ENCODE peak calls at places on chromosomes 1 and 21, in ten cellular contexts. One of them, this sample, is unnamed.

GRCh38 chr21:44699502-44700001 is 2.6 kb downstream of the KRTAP10-12 start:
- DNase-seq in Peyer's patch: no peak
- DNase-seq in GM23338: no peak
- DNase-seq in activated CD8-positive, alpha-beta T cell treated with anti-CD3 and anti-CD28 coated beads for 36 hours: no peak
- DNase-seq in left ventricle myocardium inferior: no peak
- DNase-seq in astrocyte of the cerebellum: no peak
- DNase-seq in lung: peak; percentile 22
- DNase-seq in omental fat pad: no peak
- DNase-seq in hepatocyte: no peak
- DNase-seq in transverse colon: no peak
- DNase-seq in this sample: no peak

GRCh38 chr1:20061866-20062265 is 8.1 kb upstream of the PLA2G5 start:
- DNase-seq in Peyer's patch: no peak
- DNase-seq in GM23338: no peak
- DNase-seq in activated CD8-positive, alpha-beta T cell treated with anti-CD3 and anti-CD28 coated beads for 36 hours: no peak
- DNase-seq in left ventricle myocardium inferior: no peak
- DNase-seq in astrocyte of the cerebellum: no peak
- DNase-seq in lung: peak; percentile 19
- DNase-seq in omental fat pad: no peak
- DNase-seq in hepatocyte: no peak
- DNase-seq in transverse colon: no peak
- DNase-seq in this sample: no peak

GRCh38 chr21:33380483-33380998 is 22.7 kb upstream of the IFNGR2 start:
- DNase-seq in Peyer's patch: peak; percentile 88
- DNase-seq in GM23338: peak; percentile 17
- DNase-seq in activated CD8-positive, alpha-beta T cell treated with anti-CD3 and anti-CD28 coated beads for 36 hours: peak; percentile 99
- DNase-seq in left ventricle myocardium inferior: peak; percentile 90
- DNase-seq in astrocyte of the cerebellum: peak; percentile 76
- DNase-seq in lung: peak; percentile 92
- DNase-seq in omental fat pad: peak; percentile 92
- DNase-seq in hepatocyte: peak; percentile 88
- DNase-seq in transverse colon: peak; percentile 90
- DNase-seq in this sample: peak; percentile 93

GRCh38 chr1:10788592-10789006 is 7.8 kb downstream of the CASZ1 start:
- DNase-seq in Peyer's patch: peak; percentile 68
- DNase-seq in GM23338: peak; percentile 54
- DNase-seq in activated CD8-positive, alpha-beta T cell treated with anti-CD3 and anti-CD28 coated beads for 36 hours: no peak
- DNase-seq in left ventricle myocardium inferior: peak; percentile 71
- DNase-seq in astrocyte of the cerebellum: no peak
- DNase-seq in lung: no peak
- DNase-seq in omental fat pad: no peak
- DNase-seq in hepatocyte: peak; percentile 32
- DNase-seq in transverse colon: peak; percentile 34
- DNase-seq in this sample: no peak

GRCh38 chr1:91796390-91796654 is 89.6 kb downstream of the TGFBR3 start:
- DNase-seq in Peyer's patch: no peak
- DNase-seq in GM23338: no peak
- DNase-seq in activated CD8-positive, alpha-beta T cell treated with anti-CD3 and anti-CD28 coated beads for 36 hours: no peak
- DNase-seq in left ventricle myocardium inferior: no peak
- DNase-seq in astrocyte of the cerebellum: no peak
- DNase-seq in lung: no peak
- DNase-seq in omental fat pad: no peak
- DNase-seq in hepatocyte: no peak
- DNase-seq in transverse colon: no peak
- DNase-seq in this sample: no peak

GRCh38 chr1:67835663-67836452 is 2.6 kb upstream of the GNG12 start:
- DNase-seq in Peyer's patch: no peak
- DNase-seq in GM23338: no peak
- DNase-seq in activated CD8-positive, alpha-beta T cell treated with anti-CD3 and anti-CD28 coated beads for 36 hours: no peak
- DNase-seq in left ventricle myocardium inferior: no peak
- DNase-seq in astrocyte of the cerebellum: no peak
- DNase-seq in lung: no peak
- DNase-seq in omental fat pad: no peak
- DNase-seq in hepatocyte: no peak
- DNase-seq in transverse colon: no peak
- DNase-seq in this sample: no peak

GRCh38 chr1:183205196-183205781 is 19.2 kb downstream of the LAMC2 start:
- DNase-seq in Peyer's patch: no peak
- DNase-seq in GM23338: no peak
- DNase-seq in activated CD8-positive, alpha-beta T cell treated with anti-CD3 and anti-CD28 coated beads for 36 hours: no peak
- DNase-seq in left ventricle myocardium inferior: no peak
- DNase-seq in astrocyte of the cerebellum: no peak
- DNase-seq in lung: no peak
- DNase-seq in omental fat pad: no peak
- DNase-seq in hepatocyte: no peak
- DNase-seq in transverse colon: no peak
- DNase-seq in this sample: no peak

GRCh38 chr1:245856944-245857531 is 650.0 kb downstream of the SMYD3 start:
- DNase-seq in Peyer's patch: no peak
- DNase-seq in GM23338: no peak
- DNase-seq in activated CD8-positive, alpha-beta T cell treated with anti-CD3 and anti-CD28 coated beads for 36 hours: no peak
- DNase-seq in left ventricle myocardium inferior: no peak
- DNase-seq in astrocyte of the cerebellum: peak; percentile 51
- DNase-seq in lung: no peak
- DNase-seq in omental fat pad: no peak
- DNase-seq in hepatocyte: no peak
- DNase-seq in transverse colon: no peak
- DNase-seq in this sample: no peak

GRCh38 chr1:12174789-12175455 is 8.1 kb downstream of the TNFRSF1B start:
- DNase-seq in Peyer's patch: peak; percentile 53
- DNase-seq in GM23338: no peak
- DNase-seq in activated CD8-positive, alpha-beta T cell treated with anti-CD3 and anti-CD28 coated beads for 36 hours: no peak
- DNase-seq in left ventricle myocardium inferior: peak; percentile 85
- DNase-seq in astrocyte of the cerebellum: no peak
- DNase-seq in lung: no peak
- DNase-seq in omental fat pad: no peak
- DNase-seq in hepatocyte: no peak
- DNase-seq in transverse colon: no peak
- DNase-seq in this sample: no peak

GRCh38 chr1:15090373-15090772 is 63.2 kb upstream of the TMEM51 start:
- DNase-seq in Peyer's patch: peak; percentile 89
- DNase-seq in GM23338: peak; percentile 93
- DNase-seq in activated CD8-positive, alpha-beta T cell treated with anti-CD3 and anti-CD28 coated beads for 36 hours: peak; percentile 54
- DNase-seq in left ventricle myocardium inferior: no peak
- DNase-seq in astrocyte of the cerebellum: no peak
- DNase-seq in lung: peak; percentile 91
- DNase-seq in omental fat pad: no peak
- DNase-seq in hepatocyte: peak; percentile 91
- DNase-seq in transverse colon: peak; percentile 88
- DNase-seq in this sample: peak; percentile 35

GRCh38 chr1:44294588-44295007 is 60.5 kb downstream of the ERI3 start:
- DNase-seq in Peyer's patch: peak; percentile 61
- DNase-seq in GM23338: peak; percentile 79
- DNase-seq in activated CD8-positive, alpha-beta T cell treated with anti-CD3 and anti-CD28 coated beads for 36 hours: no peak
- DNase-seq in left ventricle myocardium inferior: no peak
- DNase-seq in astrocyte of the cerebellum: peak; percentile 86
- DNase-seq in lung: peak; percentile 31
- DNase-seq in omental fat pad: no peak
- DNase-seq in hepatocyte: peak; percentile 36
- DNase-seq in transverse colon: peak; percentile 64
- DNase-seq in this sample: no peak

GRCh38 chr1:74790453-74790852 is 57.5 kb downstream of the TYW3 start:
- DNase-seq in Peyer's patch: no peak
- DNase-seq in GM23338: no peak
- DNase-seq in activated CD8-positive, alpha-beta T cell treated with anti-CD3 and anti-CD28 coated beads for 36 hours: no peak
- DNase-seq in left ventricle myocardium inferior: no peak
- DNase-seq in astrocyte of the cerebellum: no peak
- DNase-seq in lung: no peak
- DNase-seq in omental fat pad: no peak
- DNase-seq in hepatocyte: no peak
- DNase-seq in transverse colon: no peak
- DNase-seq in this sample: peak; percentile 42

GRCh38 chr1:48500541-48501440 is 28.8 kb upstream of the SPATA6 start:
- DNase-seq in Peyer's patch: no peak
- DNase-seq in GM23338: peak; percentile 19
- DNase-seq in activated CD8-positive, alpha-beta T cell treated with anti-CD3 and anti-CD28 coated beads for 36 hours: no peak
- DNase-seq in left ventricle myocardium inferior: no peak
- DNase-seq in astrocyte of the cerebellum: no peak
- DNase-seq in lung: no peak
- DNase-seq in omental fat pad: no peak
- DNase-seq in hepatocyte: no peak
- DNase-seq in transverse colon: no peak
- DNase-seq in this sample: no peak

GRCh38 chr1:27049607-27050006 is 37.0 kb upstream of the TENT5B start:
- DNase-seq in Peyer's patch: no peak
- DNase-seq in GM23338: peak; percentile 86
- DNase-seq in activated CD8-positive, alpha-beta T cell treated with anti-CD3 and anti-CD28 coated beads for 36 hours: peak; percentile 27
- DNase-seq in left ventricle myocardium inferior: no peak
- DNase-seq in astrocyte of the cerebellum: no peak
- DNase-seq in lung: no peak
- DNase-seq in omental fat pad: no peak
- DNase-seq in hepatocyte: no peak
- DNase-seq in transverse colon: no peak
- DNase-seq in this sample: no peak

GRCh38 chr1:20528221-20528620 is 20.3 kb upstream of the MUL1 start:
- DNase-seq in Peyer's patch: no peak
- DNase-seq in GM23338: peak; percentile 21
- DNase-seq in activated CD8-positive, alpha-beta T cell treated with anti-CD3 and anti-CD28 coated beads for 36 hours: no peak
- DNase-seq in left ventricle myocardium inferior: no peak
- DNase-seq in astrocyte of the cerebellum: no peak
- DNase-seq in lung: no peak
- DNase-seq in omental fat pad: no peak
- DNase-seq in hepatocyte: no peak
- DNase-seq in transverse colon: no peak
- DNase-seq in this sample: no peak

GRCh38 chr1:59139396-59139795 is 157.5 kb upstream of the FGGY start:
- DNase-seq in Peyer's patch: no peak
- DNase-seq in GM23338: no peak
- DNase-seq in activated CD8-positive, alpha-beta T cell treated with anti-CD3 and anti-CD28 coated beads for 36 hours: no peak
- DNase-seq in left ventricle myocardium inferior: peak; percentile 41
- DNase-seq in astrocyte of the cerebellum: no peak
- DNase-seq in lung: no peak
- DNase-seq in omental fat pad: no peak
- DNase-seq in hepatocyte: peak; percentile 73
- DNase-seq in transverse colon: no peak
- DNase-seq in this sample: no peak

DNA sequence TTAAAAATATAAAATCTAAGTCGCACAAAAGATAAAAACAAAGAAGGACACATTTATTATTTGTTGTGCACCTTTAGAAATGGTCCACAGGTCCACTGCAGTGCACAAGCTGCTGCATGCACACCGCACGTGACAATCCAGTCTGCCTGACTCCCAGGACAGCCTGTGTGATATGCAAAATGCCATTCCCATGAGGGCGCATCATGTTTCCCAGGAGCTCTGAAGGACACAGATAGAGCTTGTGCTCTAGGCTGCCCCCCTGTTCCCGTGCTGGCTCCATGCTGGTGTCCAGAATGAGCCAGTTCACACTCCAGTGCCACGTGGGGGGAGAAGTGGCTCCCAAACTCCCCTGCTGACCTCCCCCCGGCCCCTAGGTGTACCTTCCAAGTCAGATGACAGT is 26.5 kb downstream of the RAB7B start:
- DNase-seq in Peyer's patch: no peak
- DNase-seq in GM23338: peak; percentile 41
- DNase-seq in activated CD8-positive, alpha-beta T cell treated with anti-CD3 and anti-CD28 coated beads for 36 hours: no peak
- DNase-seq in left ventricle myocardium inferior: peak; percentile 77
- DNase-seq in astrocyte of the cerebellum: no peak
- DNase-seq in lung: no peak
- DNase-seq in omental fat pad: peak; percentile 12
- DNase-seq in hepatocyte: peak; percentile 64
- DNase-seq in transverse colon: no peak
- DNase-seq in this sample: no peak
- TF ChIP-seq CTCF in Peyer's patch: no peak
- TF ChIP-seq CTCF in GM23338: no peak
- TF ChIP-seq CTCF in activated CD8-positive, alpha-beta T cell treated with anti-CD3 and anti-CD28 coated beads for 36 hours: no peak
- TF ChIP-seq CTCF in left ventricle myocardium inferior: no peak
- TF ChIP-seq CTCF in astrocyte of the cerebellum: no peak
- TF ChIP-seq CTCF in lung: no peak
- TF ChIP-seq CTCF in omental fat pad: no peak
- TF ChIP-seq CTCF in hepatocyte: no peak
- TF ChIP-seq CTCF in transverse colon: no peak
- TF ChIP-seq CTCF in this sample: no peak

DNA sequence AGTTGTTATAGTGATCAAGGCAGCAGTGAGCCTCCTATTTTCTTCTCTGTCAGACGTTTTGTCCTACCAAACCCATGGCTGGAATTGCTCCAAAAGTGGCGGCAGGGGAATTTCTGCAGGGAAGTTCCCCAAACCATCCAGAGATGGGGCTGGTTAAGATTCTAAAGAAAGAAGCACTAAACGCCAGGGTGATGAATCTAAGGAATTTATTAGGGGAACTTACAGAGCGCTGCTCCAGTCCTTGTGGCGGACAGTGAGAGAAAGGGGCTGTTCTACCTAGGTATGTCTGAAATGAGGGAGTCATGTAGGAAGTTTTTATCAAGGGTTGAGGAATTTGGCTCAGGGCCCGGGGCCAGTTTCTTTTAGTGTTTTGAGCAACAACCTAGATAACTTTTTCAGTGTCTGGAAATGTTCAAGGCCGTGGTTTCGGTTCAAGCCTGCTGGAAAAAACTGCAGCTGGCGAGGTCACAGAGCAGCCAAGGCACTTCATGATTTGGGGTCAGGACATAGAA is 222.4 kb upstream of the B3GALT2 start:
- DNase-seq in Peyer's patch: peak; percentile 58
- DNase-seq in GM23338: peak; percentile 24
- DNase-seq in activated CD8-positive, alpha-beta T cell treated with anti-CD3 and anti-CD28 coated beads for 36 hours: no peak
- DNase-seq in left ventricle myocardium inferior: peak; percentile 82
- DNase-seq in astrocyte of the cerebellum: peak; percentile 64
- DNase-seq in lung: peak; percentile 66
- DNase-seq in omental fat pad: peak; percentile 51
- DNase-seq in hepatocyte: peak; percentile 79
- DNase-seq in transverse colon: peak; percentile 40
- DNase-seq in this sample: peak; percentile 45
- TF ChIP-seq CTCF in Peyer's patch: no peak
- TF ChIP-seq CTCF in GM23338: no peak
- TF ChIP-seq CTCF in activated CD8-positive, alpha-beta T cell treated with anti-CD3 and anti-CD28 coated beads for 36 hours: no peak
- TF ChIP-seq CTCF in left ventricle myocardium inferior: no peak
- TF ChIP-seq CTCF in astrocyte of the cerebellum: no peak
- TF ChIP-seq CTCF in lung: no peak
- TF ChIP-seq CTCF in omental fat pad: no peak
- TF ChIP-seq CTCF in hepatocyte: no peak
- TF ChIP-seq CTCF in transverse colon: no peak
- TF ChIP-seq CTCF in this sample: no peak

DNA sequence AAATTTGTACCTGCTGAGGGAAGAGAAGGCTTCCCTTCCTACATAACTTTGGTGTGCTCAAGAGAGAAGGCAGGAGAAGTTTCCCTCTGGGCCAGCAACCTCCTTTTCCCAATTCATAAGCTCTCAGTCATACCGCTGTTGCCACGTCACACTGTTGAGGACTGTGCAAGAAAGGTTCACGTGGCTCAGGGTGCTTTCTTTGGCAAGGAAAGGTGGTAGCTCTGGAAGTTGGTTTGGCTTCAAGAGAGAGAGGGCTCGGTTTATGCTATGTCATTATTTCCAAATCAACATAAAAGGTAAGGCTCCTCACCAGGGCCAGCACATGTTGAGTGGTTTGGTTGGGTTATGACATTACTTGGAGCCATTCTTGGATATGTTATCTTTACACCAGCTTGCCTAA is 77.3 kb downstream of the TNFSF18 start:
- DNase-seq in Peyer's patch: no peak
- DNase-seq in GM23338: no peak
- DNase-seq in activated CD8-positive, alpha-beta T cell treated with anti-CD3 and anti-CD28 coated beads for 36 hours: no peak
- DNase-seq in left ventricle myocardium inferior: no peak
- DNase-seq in astrocyte of the cerebellum: no peak
- DNase-seq in lung: no peak
- DNase-seq in omental fat pad: no peak
- DNase-seq in hepatocyte: no peak
- DNase-seq in transverse colon: no peak
- DNase-seq in this sample: no peak
- TF ChIP-seq CTCF in Peyer's patch: no peak
- TF ChIP-seq CTCF in GM23338: no peak
- TF ChIP-seq CTCF in activated CD8-positive, alpha-beta T cell treated with anti-CD3 and anti-CD28 coated beads for 36 hours: no peak
- TF ChIP-seq CTCF in left ventricle myocardium inferior: no peak
- TF ChIP-seq CTCF in astrocyte of the cerebellum: no peak
- TF ChIP-seq CTCF in lung: no peak
- TF ChIP-seq CTCF in omental fat pad: no peak
- TF ChIP-seq CTCF in hepatocyte: no peak
- TF ChIP-seq CTCF in transverse colon: no peak
- TF ChIP-seq CTCF in this sample: no peak

GRCh38 chr1:17919525-17920439 is 164.6 kb downstream of the ACTL8 start:
- DNase-seq in Peyer's patch: no peak
- DNase-seq in GM23338: peak; percentile 81
- DNase-seq in activated CD8-positive, alpha-beta T cell treated with anti-CD3 and anti-CD28 coated beads for 36 hours: peak; percentile 23
- DNase-seq in left ventricle myocardium inferior: no peak
- DNase-seq in astrocyte of the cerebellum: peak; percentile 36
- DNase-seq in lung: no peak
- DNase-seq in omental fat pad: no peak
- DNase-seq in hepatocyte: peak; percentile 80
- DNase-seq in transverse colon: no peak
- DNase-seq in this sample: peak; percentile 5
- TF ChIP-seq CTCF in Peyer's patch: no peak
- TF ChIP-seq CTCF in GM23338: peak; percentile 68
- TF ChIP-seq CTCF in activated CD8-positive, alpha-beta T cell treated with anti-CD3 and anti-CD28 coated beads for 36 hours: no peak
- TF ChIP-seq CTCF in left ventricle myocardium inferior: no peak
- TF ChIP-seq CTCF in astrocyte of the cerebellum: peak; percentile 16
- TF ChIP-seq CTCF in lung: no peak
- TF ChIP-seq CTCF in omental fat pad: no peak
- TF ChIP-seq CTCF in hepatocyte: peak; percentile 20
- TF ChIP-seq CTCF in transverse colon: no peak
- TF ChIP-seq CTCF in this sample: peak; percentile 11

This sample was measured in kidney epithelial cell.